ENCODE peak calls at places on chromosomes 4 and X, in seven cellular contexts. One of them, this sample, is unnamed.

GRCh38 chr4:74627093-74627492 is 167.2 kb downstream of the BTC start:
- DNase-seq in HCT116: no peak
- DNase-seq in fibroblast of the aortic adventitia: no peak
- DNase-seq in kidney: no peak
- DNase-seq in CD8-positive, alpha-beta memory T cell: no peak
- DNase-seq in fibroblast of lung: no peak
- DNase-seq in GM06990: no peak
- DNase-seq in this sample: no peak

GRCh38 chr4:6463311-6464289 is 8.8 kb downstream of the PPP2R2C start:
- DNase-seq in fibroblast of lung: no peak
- DNase-seq in GM06990: no peak
- DNase-seq in HCT116: no peak
- DNase-seq in kidney: no peak
- DNase-seq in fibroblast of the aortic adventitia: no peak
- DNase-seq in CD8-positive, alpha-beta memory T cell: no peak
- DNase-seq in this sample: no peak

GRCh38 chrX:16457239-16457638 is 192.7 kb upstream of the S100G start:
- DNase-seq in HCT116: no peak
- DNase-seq in fibroblast of lung: no peak
- DNase-seq in kidney: no peak
- DNase-seq in fibroblast of the aortic adventitia: peak
- DNase-seq in CD8-positive, alpha-beta memory T cell: no peak
- DNase-seq in GM06990: no peak
- DNase-seq in this sample: no peak

GRCh38 chrX:134382821-134383220 is 77.1 kb upstream of the HPRT1 start:
- DNase-seq in fibroblast of the aortic adventitia: no peak
- DNase-seq in HCT116: no peak
- DNase-seq in CD8-positive, alpha-beta memory T cell: no peak
- DNase-seq in kidney: no peak
- DNase-seq in GM06990: no peak
- DNase-seq in fibroblast of lung: no peak
- DNase-seq in this sample: no peak

GRCh38 chr4:40848251-40848650 is 98.5 kb downstream of the NSUN7 start:
- DNase-seq in HCT116: no peak
- DNase-seq in fibroblast of lung: no peak
- DNase-seq in fibroblast of the aortic adventitia: no peak
- DNase-seq in GM06990: no peak
- DNase-seq in CD8-positive, alpha-beta memory T cell: no peak
- DNase-seq in kidney: no peak
- DNase-seq in this sample: no peak

GRCh38 chrX:150352581-150352980 is 10.5 kb upstream of the MAMLD1 start:
- DNase-seq in GM06990: no peak
- DNase-seq in HCT116: no peak
- DNase-seq in fibroblast of lung: peak
- DNase-seq in fibroblast of the aortic adventitia: peak
- DNase-seq in kidney: no peak
- DNase-seq in CD8-positive, alpha-beta memory T cell: no peak
- DNase-seq in this sample: no peak

GRCh38 chrX:148337873-148338272 is 162.5 kb upstream of the AFF2 start:
- DNase-seq in fibroblast of the aortic adventitia: no peak
- DNase-seq in GM06990: no peak
- DNase-seq in HCT116: no peak
- DNase-seq in kidney: no peak
- DNase-seq in fibroblast of lung: no peak
- DNase-seq in CD8-positive, alpha-beta memory T cell: no peak
- DNase-seq in this sample: no peak

GRCh38 chr4:141346144-141346543 is 125.4 kb downstream of the ZNF330 start:
- DNase-seq in fibroblast of lung: peak
- DNase-seq in CD8-positive, alpha-beta memory T cell: no peak
- DNase-seq in GM06990: no peak
- DNase-seq in kidney: no peak
- DNase-seq in fibroblast of the aortic adventitia: peak
- DNase-seq in HCT116: peak
- DNase-seq in this sample: no peak

GRCh38 chr4:23614284-23614892 is 275.5 kb downstream of the PPARGC1A start:
- DNase-seq in fibroblast of lung: peak
- DNase-seq in kidney: no peak
- DNase-seq in HCT116: no peak
- DNase-seq in CD8-positive, alpha-beta memory T cell: no peak
- DNase-seq in GM06990: no peak
- DNase-seq in fibroblast of the aortic adventitia: peak
- DNase-seq in this sample: no peak

GRCh38 chr4:94758700-94759399 is 1.1 kb downstream of the BMPR1B start:
- DNase-seq in fibroblast of the aortic adventitia: no peak
- DNase-seq in HCT116: no peak
- DNase-seq in CD8-positive, alpha-beta memory T cell: no peak
- DNase-seq in GM06990: no peak
- DNase-seq in fibroblast of lung: peak
- DNase-seq in kidney: no peak
- DNase-seq in this sample: no peak

GRCh38 chr4:24980064-24980690 is 50.6 kb downstream of the LGI2 start:
- DNase-seq in fibroblast of the aortic adventitia: peak
- DNase-seq in fibroblast of lung: peak
- DNase-seq in kidney: no peak
- DNase-seq in GM06990: no peak
- DNase-seq in HCT116: peak
- DNase-seq in CD8-positive, alpha-beta memory T cell: peak
- DNase-seq in this sample: no peak

GRCh38 chr4:40698733-40699132 is 51.0 kb upstream of the NSUN7 start:
- DNase-seq in HCT116: no peak
- DNase-seq in fibroblast of lung: no peak
- DNase-seq in kidney: no peak
- DNase-seq in CD8-positive, alpha-beta memory T cell: no peak
- DNase-seq in fibroblast of the aortic adventitia: no peak
- DNase-seq in GM06990: no peak
- DNase-seq in this sample: no peak

GRCh38 chrX:36950495-36951253 is 57.5 kb upstream of the FAM47C start:
- DNase-seq in HCT116: no peak
- DNase-seq in fibroblast of lung: no peak
- DNase-seq in GM06990: no peak
- DNase-seq in CD8-positive, alpha-beta memory T cell: no peak
- DNase-seq in fibroblast of the aortic adventitia: no peak
- DNase-seq in kidney: no peak
- DNase-seq in this sample: no peak

GRCh38 chrX:85114776-85115175 is 111.1 kb downstream of the APOOL start:
- DNase-seq in fibroblast of lung: no peak
- DNase-seq in HCT116: no peak
- DNase-seq in CD8-positive, alpha-beta memory T cell: no peak
- DNase-seq in fibroblast of the aortic adventitia: no peak
- DNase-seq in kidney: no peak
- DNase-seq in GM06990: no peak
- DNase-seq in this sample: no peak

GRCh38 chrX:124242160-124242559 is 90.3 kb upstream of the TEX13D start:
- DNase-seq in HCT116: no peak
- DNase-seq in kidney: no peak
- DNase-seq in fibroblast of lung: no peak
- DNase-seq in CD8-positive, alpha-beta memory T cell: no peak
- DNase-seq in fibroblast of the aortic adventitia: no peak
- DNase-seq in GM06990: no peak
- DNase-seq in this sample: no peak

GRCh38 chrX:3219231-3219630 is 127.2 kb downstream of the MXRA5 start:
- DNase-seq in CD8-positive, alpha-beta memory T cell: no peak
- DNase-seq in fibroblast of lung: no peak
- DNase-seq in fibroblast of the aortic adventitia: no peak
- DNase-seq in HCT116: no peak
- DNase-seq in GM06990: no peak
- DNase-seq in kidney: no peak
- DNase-seq in this sample: no peak

GRCh38 chrX:134622056-134622812 is 36.0 kb downstream of the PLAC1 start:
- DNase-seq in fibroblast of the aortic adventitia: peak
- DNase-seq in CD8-positive, alpha-beta memory T cell: no peak
- DNase-seq in GM06990: peak
- DNase-seq in fibroblast of lung: peak
- DNase-seq in HCT116: peak
- DNase-seq in kidney: no peak
- DNase-seq in this sample: no peak

GRCh38 chrX:10631416-10632145 is 11.2 kb upstream of the MID1 start:
- DNase-seq in CD8-positive, alpha-beta memory T cell: no peak
- DNase-seq in GM06990: no peak
- DNase-seq in HCT116: no peak
- DNase-seq in fibroblast of the aortic adventitia: no peak
- DNase-seq in fibroblast of lung: no peak
- DNase-seq in kidney: no peak
- DNase-seq in this sample: no peak

GRCh38 chrX:46837543-46838481 is 969 bp downstream of the RP2 start:
- DNase-seq in fibroblast of the aortic adventitia: peak
- DNase-seq in kidney: no peak
- DNase-seq in fibroblast of lung: peak
- DNase-seq in HCT116: no peak
- DNase-seq in GM06990: no peak
- DNase-seq in CD8-positive, alpha-beta memory T cell: no peak
- DNase-seq in this sample: no peak

GRCh38 chr4:90012918-90013317 is 114.3 kb upstream of the CCSER1 start:
- DNase-seq in HCT116: no peak
- DNase-seq in fibroblast of lung: no peak
- DNase-seq in kidney: no peak
- DNase-seq in CD8-positive, alpha-beta memory T cell: no peak
- DNase-seq in GM06990: no peak
- DNase-seq in fibroblast of the aortic adventitia: no peak
- DNase-seq in this sample: no peak

GRCh38 chr4:149441338-149441737 is 374.3 kb downstream of the IQCM start:
- DNase-seq in HCT116: no peak
- DNase-seq in CD8-positive, alpha-beta memory T cell: no peak
- DNase-seq in GM06990: no peak
- DNase-seq in fibroblast of the aortic adventitia: peak
- DNase-seq in fibroblast of lung: peak
- DNase-seq in kidney: no peak
- DNase-seq in this sample: no peak

GRCh38 chrX:13699183-13699826 is 10.4 kb downstream of the RAB9A start:
- DNase-seq in GM06990: peak
- DNase-seq in CD8-positive, alpha-beta memory T cell: no peak
- DNase-seq in HCT116: no peak
- DNase-seq in fibroblast of lung: no peak
- DNase-seq in fibroblast of the aortic adventitia: peak
- DNase-seq in kidney: no peak
- DNase-seq in this sample: no peak

GRCh38 chrX:1359477-1359873 is 22.9 kb downstream of the IL3RA start:
- DNase-seq in fibroblast of lung: no peak
- DNase-seq in kidney: no peak
- DNase-seq in fibroblast of the aortic adventitia: no peak
- DNase-seq in GM06990: no peak
- DNase-seq in CD8-positive, alpha-beta memory T cell: no peak
- DNase-seq in HCT116: no peak
- DNase-seq in this sample: no peak

DNA sequence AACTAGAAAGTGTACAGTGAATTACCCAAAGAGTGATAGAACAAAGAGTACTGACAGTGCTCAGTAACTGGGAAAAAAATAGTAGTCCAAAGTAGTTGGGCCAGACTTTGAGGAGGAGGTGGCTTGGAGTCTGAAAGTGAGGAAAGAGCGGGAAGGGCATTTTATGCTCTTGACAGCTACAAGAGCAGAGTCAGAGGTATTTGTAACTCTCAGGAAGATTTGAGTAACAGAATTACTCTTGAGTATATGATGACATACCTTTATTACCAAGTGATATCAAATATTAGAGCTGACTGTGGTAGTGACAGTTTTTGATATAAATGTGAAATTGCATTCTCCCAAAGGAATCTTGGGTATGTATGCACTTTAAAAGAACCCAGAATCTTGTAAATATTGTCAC is 2.2 kb downstream of the SLAIN2 start:
- DNase-seq in fibroblast of the aortic adventitia: peak
- DNase-seq in HCT116: no peak
- DNase-seq in kidney: no peak
- DNase-seq in fibroblast of lung: peak
- DNase-seq in CD8-positive, alpha-beta memory T cell: no peak
- DNase-seq in GM06990: no peak
- DNase-seq in this sample: no peak
- H3K4me3 ChIP-seq in fibroblast of the aortic adventitia: peak
- H3K4me3 ChIP-seq in HCT116: no peak
- H3K4me3 ChIP-seq in kidney: peak
- H3K4me3 ChIP-seq in fibroblast of lung: peak
- H3K4me3 ChIP-seq in CD8-positive, alpha-beta memory T cell: peak
- H3K4me3 ChIP-seq in GM06990: peak
- H3K4me3 ChIP-seq in this sample: peak

DNA sequence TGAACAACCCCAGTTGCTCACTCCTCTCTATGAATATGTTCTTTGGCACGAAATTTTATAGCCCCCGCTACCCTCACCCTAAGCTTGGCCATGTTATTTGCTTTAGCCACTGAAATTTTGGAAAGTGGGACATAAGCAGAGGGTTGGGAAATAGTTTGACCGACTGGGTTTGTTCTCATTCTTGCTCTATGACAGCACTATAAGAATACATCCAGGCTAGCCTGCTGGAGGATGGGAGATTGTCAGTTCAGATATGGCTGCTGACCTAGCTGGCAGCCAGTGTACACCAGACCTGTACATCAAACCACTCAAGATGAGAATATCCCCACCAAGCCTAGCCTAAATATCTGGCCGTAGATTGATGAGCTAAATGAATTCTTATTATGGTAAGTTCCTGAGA is 298.1 kb downstream of the PDGFC start:
- DNase-seq in CD8-positive, alpha-beta memory T cell: no peak
- DNase-seq in kidney: no peak
- DNase-seq in fibroblast of the aortic adventitia: peak
- DNase-seq in HCT116: no peak
- DNase-seq in fibroblast of lung: peak
- DNase-seq in GM06990: no peak
- DNase-seq in this sample: no peak
- H3K4me3 ChIP-seq in CD8-positive, alpha-beta memory T cell: no peak
- H3K4me3 ChIP-seq in kidney: no peak
- H3K4me3 ChIP-seq in fibroblast of the aortic adventitia: no peak
- H3K4me3 ChIP-seq in HCT116: peak
- H3K4me3 ChIP-seq in fibroblast of lung: no peak
- H3K4me3 ChIP-seq in GM06990: no peak
- H3K4me3 ChIP-seq in this sample: no peak

DNA sequence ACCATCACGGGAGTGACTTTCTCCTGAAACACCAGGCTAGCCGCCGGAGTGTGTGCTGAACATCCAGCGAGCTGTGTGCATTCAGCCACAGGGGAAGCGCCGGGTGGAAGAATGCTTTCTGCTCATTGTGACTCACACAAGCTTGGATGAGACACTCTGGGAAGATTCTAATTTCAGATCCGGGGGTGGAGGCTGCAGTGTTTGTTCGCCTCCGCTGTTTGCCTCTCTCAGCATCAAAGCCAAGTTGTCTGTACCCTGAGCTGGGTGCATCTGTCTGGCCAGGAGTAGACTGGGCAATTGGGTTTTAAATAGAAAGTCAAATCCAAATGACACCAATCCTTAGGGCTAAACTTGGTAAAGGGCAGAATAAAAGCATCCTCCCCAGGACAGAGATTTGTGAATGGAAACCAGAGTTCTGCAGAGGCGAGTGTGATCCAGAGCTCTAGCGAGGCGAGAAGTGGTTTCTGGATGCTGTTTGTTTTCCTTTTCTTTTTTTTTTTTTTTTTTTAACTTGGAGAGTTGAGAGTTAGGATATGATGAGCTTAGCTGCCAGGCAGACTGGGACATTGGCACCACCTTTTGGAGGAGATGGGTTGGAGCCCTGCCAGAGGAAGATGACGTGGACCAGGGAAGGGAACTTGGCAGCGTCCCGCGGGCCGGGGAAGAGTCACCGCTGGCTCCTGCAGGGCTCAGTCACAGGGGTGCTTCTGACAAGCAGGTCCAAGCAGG is 196.0 kb upstream of the PSAPL1 start:
- DNase-seq in CD8-positive, alpha-beta memory T cell: no peak
- DNase-seq in fibroblast of the aortic adventitia: peak
- DNase-seq in GM06990: no peak
- DNase-seq in HCT116: peak
- DNase-seq in kidney: peak
- DNase-seq in fibroblast of lung: peak
- DNase-seq in this sample: no peak
- H3K4me3 ChIP-seq in CD8-positive, alpha-beta memory T cell: no peak
- H3K4me3 ChIP-seq in fibroblast of the aortic adventitia: peak
- H3K4me3 ChIP-seq in GM06990: no peak
- H3K4me3 ChIP-seq in HCT116: peak
- H3K4me3 ChIP-seq in kidney: no peak
- H3K4me3 ChIP-seq in fibroblast of lung: peak
- H3K4me3 ChIP-seq in this sample: no peak

GRCh38 chr4:184417802-184418511 is 56.4 kb downstream of the IRF2 start:
- DNase-seq in CD8-positive, alpha-beta memory T cell: no peak
- DNase-seq in kidney: no peak
- DNase-seq in fibroblast of the aortic adventitia: peak
- DNase-seq in HCT116: peak
- DNase-seq in GM06990: peak
- DNase-seq in fibroblast of lung: peak
- DNase-seq in this sample: no peak
- H3K4me3 ChIP-seq in CD8-positive, alpha-beta memory T cell: peak
- H3K4me3 ChIP-seq in kidney: no peak
- H3K4me3 ChIP-seq in fibroblast of the aortic adventitia: no peak
- H3K4me3 ChIP-seq in HCT116: peak
- H3K4me3 ChIP-seq in GM06990: no peak
- H3K4me3 ChIP-seq in fibroblast of lung: no peak
- H3K4me3 ChIP-seq in this sample: no peak